ENCODE peak calls at places on chromosomes 11 and 22, in nine cellular contexts. J is body of pancreas, G is substantia nigra, B is NCI-H510A, Y is NB4, Z is neuronal stem cell, N is T-helper 9 cell, Q is Caki2, K is SHP77. L is an unnamed sample.

GRCh38 chr11:113587318-113587739 is 112.1 kb upstream of the DRD2 start:
- DNase-seq in J (no peak), G (no peak), B (no peak), Y (no peak), Z (no peak), N (no peak), Q (no peak), K (no peak), L (no peak)

GRCh38 chr22:39690901-39691620 is 120.5 kb downstream of the CACNA1I start:
- DNase-seq in J (no peak), G (no peak), B (no peak), Y (peak; percentile 12), Z (peak; percentile 66), N (no peak), Q (no peak), K (no peak), L (no peak)

GRCh38 chr11:118304227-118304808 is at the start of gene CD3E:
- DNase-seq in J (no peak), G (no peak), B (no peak), Y (no peak), Z (no peak), N (peak; percentile 46), Q (no peak), K (no peak), L (peak; percentile 47)

GRCh38 chr22:19271856-19272535 is 19.5 kb downstream of the CLTCL1 start:
- DNase-seq in J (no peak), G (no peak), B (no peak), Y (no peak), Z (no peak), N (no peak), Q (peak; percentile 57), K (no peak), L (no peak)

GRCh38 chr11:68911731-68912130 is 8.0 kb downstream of the IGHMBP2 start:
- DNase-seq in J (no peak), G (no peak), B (no peak), Y (no peak), Z (no peak), N (no peak), Q (no peak), K (no peak), L (no peak)

GRCh38 chr11:64675417-64676252 is 47.4 kb downstream of the NRXN2 start:
- DNase-seq in J (peak; percentile 46), G (peak; percentile 32), B (no peak), Y (peak; percentile 98), Z (no peak), N (no peak), Q (peak; percentile 25), K (no peak), L (no peak)

GRCh38 chr22:19357270-19358105 is 66.0 kb upstream of the CLTCL1 start:
- DNase-seq in J (no peak), G (peak; percentile 23), B (no peak), Y (no peak), Z (no peak), N (no peak), Q (peak; percentile 10), K (no peak), L (no peak)

GRCh38 chr11:108697872-108698473 is 33.1 kb downstream of the DDX10 start:
- DNase-seq in J (peak; percentile 53), G (peak; percentile 36), B (peak; percentile 8), Y (peak; percentile 84), Z (peak; percentile 21), N (no peak), Q (peak; percentile 30), K (peak; percentile 42), L (no peak)

GRCh38 chr11:116928845-116929244 is 91.4 kb upstream of the APOA1 start:
- DNase-seq in J (no peak), G (no peak), B (no peak), Y (peak; percentile 56), Z (no peak), N (no peak), Q (no peak), K (no peak), L (no peak)

GRCh38 chr11:65415499-65416340 is 6.9 kb upstream of the NEAT1 start:
- DNase-seq in J (no peak), G (no peak), B (no peak), Y (no peak), Z (no peak), N (no peak), Q (no peak), K (no peak), L (no peak)

GRCh38 chr11:113014262-113014661 is 53.0 kb downstream of the NCAM1 start:
- DNase-seq in J (peak; percentile 8), G (no peak), B (peak; percentile 31), Y (peak; percentile 3), Z (no peak), N (no peak), Q (no peak), K (peak; percentile 74), L (no peak)

GRCh38 chr22:40182231-40182835 is 4.6 kb downstream of the TNRC6B start:
- DNase-seq in J (no peak), G (no peak), B (no peak), Y (no peak), Z (no peak), N (no peak), Q (peak; percentile 79), K (no peak), L (no peak)

GRCh38 chr22:48772286-48772907 is 1055.3 kb downstream of the BRD1 start:
- DNase-seq in J (no peak), G (no peak), B (no peak), Y (no peak), Z (no peak), N (no peak), Q (no peak), K (no peak), L (no peak)

GRCh38 chr11:61700221-61700620 is 20.0 kb downstream of the DAGLA start:
- DNase-seq in J (peak; percentile 82), G (no peak), B (peak; percentile 81), Y (peak; percentile 73), Z (no peak), N (no peak), Q (peak; percentile 90), K (peak; percentile 68), L (no peak)

GRCh38 chr11:64156235-64157011 is 9.5 kb downstream of the MACROD1 start:
- DNase-seq in J (peak; percentile 33), G (no peak), B (no peak), Y (no peak), Z (no peak), N (no peak), Q (no peak), K (no peak), L (no peak)

GRCh38 chr11:38598413-38598812 is 2000.4 kb upstream of the RAG2 start:
- DNase-seq in J (no peak), G (no peak), B (no peak), Y (no peak), Z (peak; percentile 15), N (no peak), Q (no peak), K (no peak), L (no peak)

GRCh38 chr22:26072611-26073010 is 96.7 kb upstream of the SEZ6L start:
- DNase-seq in J (no peak), G (no peak), B (no peak), Y (no peak), Z (no peak), N (no peak), Q (no peak), K (no peak), L (no peak)

GRCh38 chr11:67434395-67434881 is 3.0 kb downstream of the PTPRCAP start:
- DNase-seq in J (no peak), G (no peak), B (no peak), Y (peak; percentile 52), Z (no peak), N (no peak), Q (no peak), K (no peak), L (no peak)

GRCh38 chr11:40228671-40229070 is 1230.8 kb downstream of the LRRC4C start:
- DNase-seq in J (no peak), G (no peak), B (no peak), Y (no peak), Z (no peak), N (no peak), Q (no peak), K (no peak), L (no peak)

GRCh38 chr11:107385361-107385982 is 72.2 kb downstream of the CWF19L2 start:
- DNase-seq in J (no peak), G (no peak), B (no peak), Y (peak; percentile 50), Z (no peak), N (no peak), Q (no peak), K (no peak), L (no peak)

GRCh38 chr11:109317726-109318125 is 104.3 kb upstream of the C11orf87 start:
- DNase-seq in J (no peak), G (no peak), B (no peak), Y (no peak), Z (no peak), N (no peak), Q (no peak), K (no peak), L (no peak)

GRCh38 chr22:38872831-38873248 is 824 bp upstream of the CBX6 start:
- DNase-seq in J (peak; percentile 66), G (peak; percentile 63), B (peak; percentile 40), Y (peak; percentile 35), Z (no peak), N (no peak), Q (no peak), K (peak; percentile 49), L (no peak)

GRCh38 chr22:19984201-19984753 is 32.3 kb downstream of the ARVCF start:
- DNase-seq in J (peak; percentile 39), G (no peak), B (no peak), Y (no peak), Z (no peak), N (no peak), Q (peak; percentile 66), K (peak; percentile 83), L (no peak)

GRCh38 chr11:13054278-13054677 is 45.2 kb downstream of the RASSF10 start:
- DNase-seq in J (no peak), G (no peak), B (no peak), Y (no peak), Z (no peak), N (no peak), Q (no peak), K (no peak), L (no peak)

GRCh38 chr22:27628891-27629631 is 172.5 kb downstream of the MN1 start:
- DNase-seq in J (no peak), G (no peak), B (peak; percentile 31), Y (no peak), Z (no peak), N (no peak), Q (no peak), K (no peak), L (no peak)

GRCh38 chr22:42862045-42862734 is 5.1 kb upstream of the ARFGAP3 start:
- DNase-seq in J (no peak), G (no peak), B (no peak), Y (no peak), Z (no peak), N (no peak), Q (no peak), K (no peak), L (no peak)

GRCh38 chr11:107651672-107652071 is 60.2 kb downstream of the SLN start:
- DNase-seq in J (no peak), G (no peak), B (no peak), Y (peak; percentile 7), Z (no peak), N (no peak), Q (no peak), K (no peak), L (no peak)

GRCh38 chr11:119262668-119263351 is 54.1 kb downstream of the MCAM start:
- DNase-seq in J (no peak), G (no peak), B (no peak), Y (peak; percentile 80), Z (no peak), N (no peak), Q (no peak), K (no peak), L (no peak)

GRCh38 chr11:116960916-116961315 is 123.5 kb upstream of the APOA1 start:
- DNase-seq in J (peak; percentile 32), G (peak; percentile 18), B (no peak), Y (no peak), Z (no peak), N (no peak), Q (peak; percentile 47), K (no peak), L (no peak)

GRCh38 chr11:100830978-100831732 is 144.1 kb downstream of the ARHGAP42 start:
- DNase-seq in J (no peak), G (no peak), B (no peak), Y (no peak), Z (no peak), N (no peak), Q (peak; percentile 52), K (no peak), L (no peak)

GRCh38 chr11:101686514-101686913 is 102.7 kb upstream of the TRPC6 start:
- DNase-seq in J (no peak), G (no peak), B (no peak), Y (no peak), Z (no peak), N (no peak), Q (peak; percentile 71), K (no peak), L (no peak)

L was measured in effector memory CD4-positive, alpha-beta T cell.